ENCODE peak calls at places on chromosomes 16 and 17, in nine cellular contexts. L, R, N, G, W, Z, J, B and V are unnamed samples.
A peak's percentile ranks its signal among the peaks of the same experiment; 100 is the strongest.

GRCh38 chr16:74501484-74502479 is 80.5 kb upstream of the CLEC18B start:
- DNase-seq in L (no peak), R (no peak), N (no peak), G (no peak), W (no peak), Z (no peak), J (no peak), B (no peak), V (no peak)

GRCh38 chr16:30119428-30119827 is 3.6 kb downstream of the MAPK3 start:
- DNase-seq in L (no peak), R (no peak), N (no peak), G (no peak), W (no peak), Z (peak; percentile 13), J (no peak), B (no peak), V (no peak)

GRCh38 chr17:28478940-28479615 is 5.6 kb downstream of the SLC13A2 start:
- DNase-seq in L (no peak), R (no peak), N (no peak), G (peak; percentile 4), W (no peak), Z (peak; percentile 5), J (no peak), B (no peak), V (no peak)

GRCh38 chr17:45129426-45129939 is 2.8 kb downstream of the PLCD3 start:
- DNase-seq in L (no peak), R (peak; percentile 65), N (no peak), G (no peak), W (no peak), Z (no peak), J (no peak), B (no peak), V (no peak)

GRCh38 chr17:71180801-71181385 is 939.9 kb upstream of the SOX9 start:
- DNase-seq in L (no peak), R (no peak), N (no peak), G (peak; percentile 62), W (peak; percentile 20), Z (peak; percentile 52), J (no peak), B (no peak), V (no peak)

GRCh38 chr17:28716740-28717577 is 709 bp downstream of the RAB34 start:
- DNase-seq in L (peak; percentile 42), R (peak; percentile 61), N (no peak), G (peak; percentile 22), W (peak; percentile 58), Z (peak; percentile 19), J (no peak), B (no peak), V (peak; percentile 75)

GRCh38 chr17:50199211-50199633 is 2.2 kb downstream of the COL1A1 start:
- DNase-seq in L (no peak), R (no peak), N (no peak), G (no peak), W (no peak), Z (no peak), J (no peak), B (no peak), V (peak; percentile 78)

GRCh38 chr16:23384878-23385277 is 68.1 kb downstream of the COG7 start:
- DNase-seq in L (no peak), R (no peak), N (no peak), G (no peak), W (no peak), Z (no peak), J (no peak), B (no peak), V (no peak)

GRCh38 chr16:85601730-85602401 is 11.3 kb upstream of the GSE1 start:
- DNase-seq in L (peak; percentile 60), R (no peak), N (no peak), G (no peak), W (peak; percentile 41), Z (peak; percentile 24), J (no peak), B (no peak), V (no peak)

GRCh38 chr17:82418001-82418986 is at the start of the genes HEXD and OGFOD3:
- DNase-seq in L (peak; percentile 85), R (peak; percentile 82), N (no peak), G (peak; percentile 91), W (peak; percentile 84), Z (peak; percentile 69), J (peak; percentile 66), B (peak; percentile 66), V (peak; percentile 69)

GRCh38 chr16:12413393-12413792 is 390.3 kb downstream of the CPPED1 start:
- DNase-seq in L (no peak), R (no peak), N (no peak), G (no peak), W (no peak), Z (no peak), J (no peak), B (no peak), V (no peak)

GRCh38 chr17:13957636-13958035 is 111.7 kb upstream of the COX10 start:
- DNase-seq in L (no peak), R (no peak), N (no peak), G (peak; percentile 41), W (no peak), Z (peak; percentile 49), J (no peak), B (no peak), V (no peak)

GRCh38 chr17:6684881-6685767 is 28.0 kb downstream of the SLC13A5 start:
- DNase-seq in L (no peak), R (no peak), N (no peak), G (no peak), W (no peak), Z (no peak), J (no peak), B (no peak), V (no peak)

GRCh38 chr16:89498839-89499238 is 8.5 kb upstream of the ANKRD11 start:
- DNase-seq in L (no peak), R (no peak), N (no peak), G (no peak), W (peak; percentile 81), Z (no peak), J (no peak), B (no peak), V (no peak)

GRCh38 chr16:66619036-66619435 is 14.5 kb downstream of the CMTM3 start:
- DNase-seq in L (no peak), R (no peak), N (no peak), G (no peak), W (no peak), Z (peak; percentile 59), J (no peak), B (no peak), V (no peak)

GRCh38 chr16:65781363-65781762 is 585.1 kb upstream of the CDH5 start:
- DNase-seq in L (no peak), R (no peak), N (no peak), G (no peak), W (no peak), Z (peak; percentile 4), J (no peak), B (no peak), V (no peak)

DNA sequence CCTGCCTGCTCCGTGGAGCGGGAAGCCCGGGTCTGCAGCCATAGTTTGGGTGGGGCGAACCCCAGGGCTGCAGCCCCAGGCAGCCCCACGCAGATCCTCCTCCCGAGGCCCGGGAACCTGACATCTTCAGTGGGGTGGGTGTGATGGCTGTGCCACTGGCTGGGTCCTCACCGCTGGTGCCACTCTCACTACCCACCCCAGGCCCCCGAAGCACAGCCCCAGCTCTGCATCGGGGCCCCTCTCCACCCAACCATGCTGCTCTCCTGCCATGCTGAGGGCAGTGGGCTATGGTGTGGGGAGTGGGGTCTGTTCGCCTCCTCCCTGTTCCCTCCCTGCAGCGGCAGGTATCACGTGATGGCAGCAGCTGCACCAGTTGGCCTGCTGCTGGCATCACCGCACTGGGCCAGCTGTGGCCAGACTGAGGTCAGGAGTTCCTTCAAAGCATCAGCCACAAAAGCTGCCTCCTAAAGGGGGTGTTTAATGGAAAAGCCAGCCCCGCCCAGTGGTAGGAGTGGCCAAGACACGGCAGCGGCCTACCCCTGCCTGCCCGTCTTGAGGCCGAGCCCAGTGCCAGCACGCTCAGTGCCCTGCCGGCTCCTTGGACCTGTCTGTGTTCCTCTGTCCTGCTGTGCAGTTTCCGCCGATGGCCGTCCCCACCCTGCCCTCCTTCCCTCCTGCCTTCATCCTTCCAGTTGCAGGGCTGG is 10.8 kb downstream of the KCTD5 start:
- DNase-seq in L (peak; percentile 17), R (peak; percentile 49), N (no peak), G (no peak), W (no peak), Z (peak; percentile 52), J (no peak), B (no peak), V (no peak)
- H3K4me3 ChIP-seq in L (no peak overlapping the region), R (no peak overlapping the region), N (no peak overlapping the region), G (no peak overlapping the region), W (no peak overlapping the region), Z (no peak overlapping the region), J (no peak overlapping the region), B (no peak overlapping the region), V (no peak overlapping the region)

GRCh38 chr17:39772415-39772814 is 34.7 kb downstream of the GRB7 start:
- DNase-seq in L (no peak), R (no peak), N (no peak), G (no peak), W (no peak), Z (no peak), J (no peak), B (no peak), V (no peak)
- H3K4me1 ChIP-seq in L (no peaks in the 10 kb centered on the region), R (no peaks in the 10 kb centered on the region), N (peaks cover 72% of the 10 kb centered on the region), G (peaks cover 19% of the 10 kb centered on the region), W (no peaks in the 10 kb centered on the region), Z (no peaks in the 10 kb centered on the region), J (no peaks in the 10 kb centered on the region), B (no peaks in the 10 kb centered on the region), V (no peaks in the 10 kb centered on the region)

DNA sequence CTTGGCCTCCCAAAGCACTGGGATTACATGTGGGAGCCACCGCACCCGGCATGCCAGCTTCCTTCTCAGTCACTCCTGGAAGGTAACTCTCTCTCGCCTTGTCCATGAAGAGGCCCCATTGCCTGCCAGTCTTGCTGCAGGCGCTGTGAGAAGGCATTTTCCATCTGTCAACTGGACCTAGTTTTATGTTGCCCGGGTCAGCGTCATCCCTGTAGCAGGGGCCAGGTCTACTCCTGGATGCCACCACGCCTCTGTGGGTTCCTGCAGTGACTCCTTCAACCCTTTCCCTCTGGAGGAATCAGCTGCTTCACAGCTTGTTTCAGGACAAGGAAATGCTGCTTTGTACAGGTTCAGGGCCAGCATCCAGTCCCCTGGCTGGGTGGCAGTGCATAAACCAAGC is 2.6 kb upstream of the NLRC3 start:
- DNase-seq in L (no peak), R (no peak), N (no peak), G (no peak), W (no peak), Z (no peak), J (no peak), B (no peak), V (no peak)
- H3K27ac ChIP-seq in L (no peak overlapping the region), R (no peak overlapping the region), N (peak overlapping the region; percentile 57), G (no peak overlapping the region), W (no peak overlapping the region), Z (no peak overlapping the region), J (no peak overlapping the region), B (no peak overlapping the region), V (no peak overlapping the region)

GRCh38 chr17:48600244-48601098 is 4.3 kb downstream of the HOXB6 start:
- DNase-seq in L (no peak), R (no peak), N (no peak), G (no peak), W (no peak), Z (peak; percentile 24), J (no peak), B (no peak), V (no peak)
- H3K4me3 ChIP-seq in L (no peak overlapping the region), R (no peak overlapping the region), N (no peak overlapping the region), G (no peak overlapping the region), W (no peak overlapping the region), Z (no peak overlapping the region), J (no peak overlapping the region), B (no peak overlapping the region), V (no peak overlapping the region)

GRCh38 chr17:296382-296781 is 56.2 kb downstream of the RPH3AL start:
- DNase-seq in L (no peak), R (peak; percentile 11), N (no peak), G (no peak), W (peak; percentile 5), Z (no peak), J (no peak), B (no peak), V (peak; percentile 23)
- H3K4me1 ChIP-seq in L (peaks cover 12% of the 10 kb centered on the region), R (peaks cover 13% of the 10 kb centered on the region), N (no peaks in the 10 kb centered on the region), G (no peaks in the 10 kb centered on the region), W (no peaks in the 10 kb centered on the region), Z (no peaks in the 10 kb centered on the region), J (no peaks in the 10 kb centered on the region), B (no peaks in the 10 kb centered on the region), V (no peaks in the 10 kb centered on the region)